ENCODE peak calls at places on chromosomes 12 and 14, in nine cellular contexts. V, Q, I, G, Z, J, N, B and E are unnamed samples.

GRCh38 chr12:94954029-94954685 is 49.3 kb downstream of the NDUFA12 start:
- DNase-seq in B (no peak), Z (no peak), Q (no peak), V (no peak), J (no peak), I (peak; percentile 1), G (no peak), N (no peak), E (peak; percentile 74)

GRCh38 chr14:98345186-98345585 is 926.8 kb downstream of the BCL11B start:
- DNase-seq in V (no peak), J (no peak), N (no peak), G (no peak), Z (no peak), I (no peak), Q (no peak), B (no peak), E (no peak)

GRCh38 chr12:107515446-107515958 is 170.1 kb upstream of the PWP1 start:
- DNase-seq in Q (peak; percentile 84), N (no peak), Z (peak; percentile 42), B (no peak), I (peak; percentile 9), V (no peak), G (peak; percentile 34), J (no peak), E (peak; percentile 98)

GRCh38 chr14:93239869-93240677 is 33.0 kb downstream of the UBR7 start:
- DNase-seq in N (no peak), Z (no peak), G (no peak), I (peak; percentile 35), B (no peak), J (no peak), V (no peak), Q (no peak), E (peak; percentile 60)

GRCh38 chr12:62259311-62259992 is 752 bp upstream of the USP15 start:
- DNase-seq in N (no peak), G (no peak), J (no peak), B (no peak), Z (no peak), I (no peak), Q (no peak), V (no peak), E (no peak)

GRCh38 chr12:39329015-39329414 is 113.9 kb downstream of the KIF21A start:
- DNase-seq in B (no peak), G (no peak), Q (no peak), N (no peak), Z (no peak), J (no peak), I (no peak), V (no peak), E (peak; percentile 32)

GRCh38 chr14:57961793-57962075 is 95.8 kb upstream of the SLC35F4 start:
- DNase-seq in N (no peak), V (no peak), G (no peak), Q (no peak), Z (no peak), B (no peak), J (no peak), I (no peak), E (no peak)

GRCh38 chr12:46664771-46665287 is 161.0 kb downstream of the SLC38A4 start:
- DNase-seq in Z (no peak), G (no peak), V (no peak), J (no peak), I (peak; percentile 69), Q (no peak), B (no peak), N (no peak), E (peak; percentile 88)

GRCh38 chr12:46661161-46661845 is 164.5 kb downstream of the SLC38A4 start:
- DNase-seq in V (no peak), N (peak; percentile 10), I (peak; percentile 26), B (no peak), Q (no peak), G (no peak), J (no peak), Z (no peak), E (peak; percentile 79)

GRCh38 chr14:63727231-63727735 is 582 bp downstream of the SGPP1 start:
- DNase-seq in Z (peak; percentile 83), J (peak; percentile 1), G (peak; percentile 25), I (no peak), Q (peak; percentile 72), N (peak; percentile 57), V (peak; percentile 2), B (no peak), E (peak; percentile 29)

GRCh38 chr12:6535960-6536847 is 1.9 kb downstream of the GAPDH start:
- DNase-seq in Q (no peak), J (no peak), I (no peak), Z (no peak), N (no peak), B (no peak), V (no peak), G (no peak), E (no peak)

GRCh38 chr14:61472025-61472672 is 150.8 kb downstream of the PRKCH start:
- DNase-seq in Z (no peak), G (no peak), I (peak; percentile 96), Q (no peak), B (peak; percentile 41), N (no peak), V (peak; percentile 30), J (peak; percentile 21), E (peak; percentile 97)

GRCh38 chr12:64258576-64258975 is 36.5 kb upstream of the KICS2 start:
- DNase-seq in J (no peak), Q (no peak), N (no peak), Z (no peak), I (no peak), B (no peak), V (no peak), G (no peak), E (no peak)

GRCh38 chr12:124949066-124949465 is 34.6 kb upstream of the UBC start:
- DNase-seq in G (no peak), I (no peak), N (no peak), Z (no peak), V (no peak), B (no peak), Q (no peak), J (no peak), E (no peak)

GRCh38 chr14:39956372-39956771 is 524.1 kb upstream of the FBXO33 start:
- DNase-seq in Q (no peak), G (no peak), B (no peak), V (no peak), J (no peak), N (no peak), Z (no peak), I (no peak), E (peak; percentile 24)

GRCh38 chr14:71169028-71169427 is 261.8 kb downstream of the PCNX1 start:
- DNase-seq in V (no peak), Q (no peak), B (no peak), N (no peak), J (no peak), I (no peak), Z (no peak), G (no peak), E (no peak)

GRCh38 chr14:21825147-21825743 is 151.6 kb upstream of the OR4E1 start:
- DNase-seq in N (peak; percentile 41), V (peak; percentile 29), B (no peak), Q (no peak), J (no peak), G (peak; percentile 18), I (no peak), Z (no peak), E (peak; percentile 52)

GRCh38 chr12:112381421-112381897 is 772 bp downstream of the HECTD4 start:
- DNase-seq in J (peak; percentile 24), Z (no peak), Q (peak; percentile 66), V (peak; percentile 7), B (peak; percentile 7), N (no peak), G (peak; percentile 51), I (no peak), E (peak; percentile 34)

GRCh38 chr12:38155020-38155395 is 161.6 kb upstream of the ALG10B start:
- DNase-seq in Q (no peak), Z (peak; percentile 79), N (no peak), J (no peak), B (no peak), I (no peak), V (no peak), G (no peak), E (no peak)